ENCODE peak calls at places on chromosome 19, in ten cellular contexts. H is HTR-8/SVneo, G is A172, S is cardiac fibroblast, V is PC-3, J is mesenchymal stem cell, M is fibroblast of villous mesenchyme, N is thoracic aorta, D is activated B cell treated with CpG ODN at 0.5 μM for 24 hours, O is NCI-H1105 treated with DMSO at 0.1 percent for 48 hours. P is an unnamed sample.

GRCh38 chr19:29324717-29325116 is 111.8 kb upstream of the UQCRFS1 start:
- DNase-seq in H (no peak), G (no peak), J (no peak), O (no peak), V (no peak), S (no peak), D (no peak), N (no peak), M (no peak), P (no peak)

GRCh38 chr19:4267101-4267900 is 11.8 kb upstream of the SHD start:
- DNase-seq in G (peak; percentile 72), D (peak; percentile 55), N (no peak), M (peak; percentile 37), O (peak; percentile 38), J (peak; percentile 75), H (no peak), S (peak; percentile 52), V (peak; percentile 64), P (peak; percentile 44)

GRCh38 chr19:29873024-29873800 is 61.4 kb downstream of the CCNE1 start:
- DNase-seq in G (no peak), J (peak; percentile 33), S (peak; percentile 25), M (peak; percentile 14), H (peak; percentile 69), D (peak; percentile 75), O (peak; percentile 73), N (no peak), V (peak; percentile 43), P (no peak)

GRCh38 chr19:2273356-2274184 is 8.4 kb downstream of the PEAK3 start:
- DNase-seq in G (no peak), N (no peak), J (peak; percentile 77), H (peak; percentile 73), S (peak; percentile 81), O (no peak), M (peak; percentile 80), D (peak; percentile 87), V (peak; percentile 66), P (peak; percentile 66)

GRCh38 chr19:2811735-2812413 is 7.8 kb upstream of the ZNF554 start:
- DNase-seq in O (no peak), G (no peak), J (no peak), V (no peak), M (no peak), S (no peak), D (no peak), H (no peak), N (no peak), P (no peak)

GRCh38 chr19:17090501-17091074 is 15.0 kb downstream of the MYO9B start:
- DNase-seq in S (peak; percentile 49), V (no peak), D (no peak), M (peak; percentile 55), O (no peak), G (no peak), H (peak; percentile 31), N (no peak), J (peak; percentile 55), P (peak; percentile 66)

GRCh38 chr19:13505761-13506549 is at the start of gene CACNA1A:
- DNase-seq in V (no peak), J (no peak), S (peak; percentile 10), M (no peak), H (no peak), G (no peak), D (peak; percentile 14), N (no peak), O (no peak), P (no peak)

GRCh38 chr19:47794526-47794925 is 9.8 kb downstream of the TPRX1 start:
- DNase-seq in N (no peak), M (no peak), H (no peak), J (no peak), O (no peak), D (no peak), G (no peak), V (no peak), S (no peak), P (no peak)

GRCh38 chr19:51688665-51689571 is 4.2 kb upstream of the SPACA6 start:
- DNase-seq in H (peak; percentile 67), J (peak; percentile 98), M (peak; percentile 96), G (peak; percentile 73), D (no peak), O (peak; percentile 84), V (peak; percentile 94), S (peak; percentile 99), N (peak; percentile 74), P (peak; percentile 98)

GRCh38 chr19:12720851-12721655 is 2.7 kb downstream of the TNPO2 start:
- DNase-seq in V (peak; percentile 30), N (no peak), S (peak; percentile 35), M (peak; percentile 28), G (no peak), H (no peak), D (no peak), O (no peak), J (peak; percentile 29), P (no peak)

GRCh38 chr19:55070755-55071502 is 4.7 kb upstream of the EPS8L1 start:
- DNase-seq in M (peak; percentile 26), H (peak; percentile 92), O (no peak), J (peak; percentile 32), N (no peak), S (peak; percentile 38), V (peak; percentile 99), G (peak; percentile 98), D (no peak), P (peak; percentile 81)

GRCh38 chr19:46416077-46416709 is 2.8 kb upstream of the CCDC8 start:
- DNase-seq in M (peak; percentile 91), J (peak; percentile 91), O (peak; percentile 91), V (peak; percentile 63), G (peak; percentile 35), S (peak; percentile 95), H (peak; percentile 88), D (no peak), N (peak; percentile 73), P (peak; percentile 88)

GRCh38 chr19:52735734-52736133 is 890 bp upstream of the ZNF611 start:
- DNase-seq in D (no peak), V (peak; percentile 69), G (no peak), H (no peak), J (peak; percentile 54), O (no peak), N (no peak), S (no peak), M (peak; percentile 79), P (peak; percentile 29)

GRCh38 chr19:43699506-43700367 is 16.1 kb upstream of the IRGC start:
- DNase-seq in N (no peak), G (no peak), S (peak; percentile 42), V (no peak), M (peak; percentile 22), O (peak; percentile 7), J (no peak), H (no peak), D (peak; percentile 18), P (peak; percentile 49)

GRCh38 chr19:27876489-27876888 is 1336.5 kb downstream of the UQCRFS1 start:
- DNase-seq in G (no peak), V (no peak), J (no peak), N (no peak), H (no peak), S (no peak), O (no peak), M (no peak), D (no peak), P (no peak)

GRCh38 chr19:20165971-20166592 is 932 bp upstream of the ZNF486 start:
- DNase-seq in M (no peak), N (no peak), V (no peak), D (no peak), J (no peak), G (no peak), S (no peak), O (peak; percentile 17), H (no peak), P (no peak)

GRCh38 chr19:2769218-2769617 is 13.9 kb downstream of the SGTA start:
- DNase-seq in J (no peak), M (no peak), O (no peak), D (no peak), N (no peak), H (no peak), V (no peak), S (no peak), G (no peak), P (no peak)

GRCh38 chr19:15101479-15102082 is 5.6 kb upstream of the SYDE1 start:
- DNase-seq in G (no peak), M (peak; percentile 52), O (peak; percentile 3), H (no peak), S (peak; percentile 67), N (no peak), V (peak; percentile 62), J (peak; percentile 63), D (no peak), P (peak; percentile 45)

GRCh38 chr19:51702754-51703654 is 9.9 kb downstream of the SPACA6 start:
- DNase-seq in H (no peak), S (no peak), V (no peak), G (no peak), D (no peak), M (no peak), J (peak; percentile 28), O (no peak), N (no peak), P (no peak)